ENCODE peak calls at places on chromosomes 5 and 9, in ten cellular contexts. One of them, this sample, is unnamed.

GRCh38 chr5:40165789-40166728 is 513.7 kb upstream of the PTGER4 start:
- DNase-seq in adrenal gland: no peak
- DNase-seq in upper lobe of right lung: no peak
- DNase-seq in uterus: no peak
- DNase-seq in IMR-90: peak; percentile 19
- DNase-seq in astrocyte of the spinal cord: peak; percentile 38
- DNase-seq in OCI-LY7: no peak
- DNase-seq in Caco-2: no peak
- DNase-seq in upper lobe of left lung: no peak
- DNase-seq in HFFc6: peak; percentile 11
- DNase-seq in this sample: no peak

GRCh38 chr5:154712518-154713437 is 42.4 kb upstream of the LARP1 start:
- DNase-seq in adrenal gland: peak; percentile 24
- DNase-seq in upper lobe of right lung: peak; percentile 77
- DNase-seq in uterus: no peak
- DNase-seq in IMR-90: no peak
- DNase-seq in astrocyte of the spinal cord: no peak
- DNase-seq in OCI-LY7: no peak
- DNase-seq in Caco-2: peak; percentile 13
- DNase-seq in upper lobe of left lung: no peak
- DNase-seq in HFFc6: peak; percentile 4
- DNase-seq in this sample: no peak

GRCh38 chr5:43073597-43074546 is 33.8 kb upstream of the ANXA2R start:
- DNase-seq in adrenal gland: peak; percentile 26
- DNase-seq in upper lobe of right lung: no peak
- DNase-seq in uterus: no peak
- DNase-seq in IMR-90: peak; percentile 40
- DNase-seq in astrocyte of the spinal cord: no peak
- DNase-seq in OCI-LY7: peak; percentile 59
- DNase-seq in Caco-2: peak; percentile 74
- DNase-seq in upper lobe of left lung: no peak
- DNase-seq in HFFc6: peak; percentile 52
- DNase-seq in this sample: peak; percentile 58

GRCh38 chr5:168356171-168356570 is 64.7 kb downstream of the WWC1 start:
- DNase-seq in adrenal gland: no peak
- DNase-seq in upper lobe of right lung: no peak
- DNase-seq in uterus: no peak
- DNase-seq in IMR-90: no peak
- DNase-seq in astrocyte of the spinal cord: no peak
- DNase-seq in OCI-LY7: no peak
- DNase-seq in Caco-2: no peak
- DNase-seq in upper lobe of left lung: peak; percentile 41
- DNase-seq in HFFc6: no peak
- DNase-seq in this sample: no peak

GRCh38 chr9:71676460-71676859 is 91.9 kb downstream of the CEMIP2 start:
- DNase-seq in adrenal gland: no peak
- DNase-seq in upper lobe of right lung: no peak
- DNase-seq in uterus: no peak
- DNase-seq in IMR-90: no peak
- DNase-seq in astrocyte of the spinal cord: no peak
- DNase-seq in OCI-LY7: no peak
- DNase-seq in Caco-2: no peak
- DNase-seq in upper lobe of left lung: no peak
- DNase-seq in HFFc6: no peak
- DNase-seq in this sample: no peak

GRCh38 chr5:133508845-133509741 is 103.2 kb downstream of the FSTL4 start:
- DNase-seq in adrenal gland: no peak
- DNase-seq in upper lobe of right lung: no peak
- DNase-seq in uterus: no peak
- DNase-seq in IMR-90: no peak
- DNase-seq in astrocyte of the spinal cord: no peak
- DNase-seq in OCI-LY7: no peak
- DNase-seq in Caco-2: no peak
- DNase-seq in upper lobe of left lung: no peak
- DNase-seq in HFFc6: peak; percentile 2
- DNase-seq in this sample: no peak

GRCh38 chr9:94011134-94011533 is 56.0 kb upstream of the BARX1 start:
- DNase-seq in adrenal gland: peak; percentile 44
- DNase-seq in upper lobe of right lung: no peak
- DNase-seq in uterus: peak; percentile 41
- DNase-seq in IMR-90: no peak
- DNase-seq in astrocyte of the spinal cord: peak; percentile 14
- DNase-seq in OCI-LY7: no peak
- DNase-seq in Caco-2: no peak
- DNase-seq in upper lobe of left lung: no peak
- DNase-seq in HFFc6: no peak
- DNase-seq in this sample: no peak

GRCh38 chr5:43274435-43275114 is 38.6 kb downstream of the HMGCS1 start:
- DNase-seq in adrenal gland: no peak
- DNase-seq in upper lobe of right lung: peak; percentile 63
- DNase-seq in uterus: no peak
- DNase-seq in IMR-90: no peak
- DNase-seq in astrocyte of the spinal cord: no peak
- DNase-seq in OCI-LY7: no peak
- DNase-seq in Caco-2: no peak
- DNase-seq in upper lobe of left lung: peak; percentile 45
- DNase-seq in HFFc6: no peak
- DNase-seq in this sample: no peak

DNA sequence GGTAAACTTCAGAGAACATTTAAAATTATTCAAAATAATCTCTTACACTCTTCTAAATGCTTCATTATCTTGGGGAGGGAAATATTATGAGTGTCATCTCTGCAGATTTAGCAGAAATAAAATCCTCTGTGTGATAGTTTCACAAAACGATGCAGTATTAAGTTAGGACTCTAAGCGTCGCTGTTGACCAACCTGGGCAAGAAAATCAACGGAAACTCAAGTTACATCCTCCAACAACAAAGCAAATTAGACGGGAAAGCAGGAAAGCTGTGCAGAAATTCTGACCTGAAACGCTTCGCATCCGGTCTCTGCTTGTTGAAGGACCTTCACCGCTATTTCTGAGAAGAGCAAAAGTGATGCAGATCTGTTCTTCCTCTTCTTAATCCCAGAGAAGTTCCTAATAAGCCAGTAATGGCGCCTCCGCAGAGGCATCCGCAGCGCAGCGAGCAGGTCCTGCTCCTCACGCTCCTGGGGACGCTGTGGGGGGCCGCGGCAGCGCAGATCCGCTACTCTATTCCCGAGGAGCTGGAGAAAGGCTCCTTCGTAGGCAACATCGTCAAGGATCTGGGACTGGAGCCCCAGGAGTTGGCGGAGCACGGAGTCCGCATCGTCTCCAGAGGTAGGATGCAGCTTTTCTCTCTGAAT is at the start of gene PCDHGA6:
- DNase-seq in adrenal gland: no peak
- DNase-seq in upper lobe of right lung: no peak
- DNase-seq in uterus: no peak
- DNase-seq in IMR-90: peak; percentile 58
- DNase-seq in astrocyte of the spinal cord: peak; percentile 48
- DNase-seq in OCI-LY7: peak; percentile 37
- DNase-seq in Caco-2: peak; percentile 18
- DNase-seq in upper lobe of left lung: peak; percentile 59
- DNase-seq in HFFc6: no peak
- DNase-seq in this sample: no peak
- TF ChIP-seq CTCF in adrenal gland: no peak
- TF ChIP-seq CTCF in upper lobe of right lung: peak; percentile 41
- TF ChIP-seq CTCF in uterus: peak; percentile 16
- TF ChIP-seq CTCF in IMR-90: peak; percentile 53
- TF ChIP-seq CTCF in astrocyte of the spinal cord: peak; percentile 58
- TF ChIP-seq CTCF in OCI-LY7: peak; percentile 82
- TF ChIP-seq CTCF in Caco-2: peak; percentile 29
- TF ChIP-seq CTCF in upper lobe of left lung: no peak
- TF ChIP-seq CTCF in HFFc6: peak; percentile 50
- TF ChIP-seq CTCF in this sample: peak; percentile 32

GRCh38 chr9:20358201-20358600 is 264.1 kb downstream of the MLLT3 start:
- DNase-seq in adrenal gland: no peak
- DNase-seq in upper lobe of right lung: no peak
- DNase-seq in uterus: no peak
- DNase-seq in IMR-90: peak; percentile 51
- DNase-seq in astrocyte of the spinal cord: peak; percentile 19
- DNase-seq in OCI-LY7: no peak
- DNase-seq in Caco-2: no peak
- DNase-seq in upper lobe of left lung: no peak
- DNase-seq in HFFc6: peak; percentile 56
- DNase-seq in this sample: no peak

GRCh38 chr9:20353931-20354652 is 268.2 kb downstream of the MLLT3 start:
- DNase-seq in adrenal gland: no peak
- DNase-seq in upper lobe of right lung: no peak
- DNase-seq in uterus: no peak
- DNase-seq in IMR-90: peak; percentile 29
- DNase-seq in astrocyte of the spinal cord: peak; percentile 4
- DNase-seq in OCI-LY7: no peak
- DNase-seq in Caco-2: no peak
- DNase-seq in upper lobe of left lung: no peak
- DNase-seq in HFFc6: peak; percentile 55
- DNase-seq in this sample: no peak

GRCh38 chr9:20355022-20355421 is 267.3 kb downstream of the MLLT3 start:
- DNase-seq in adrenal gland: no peak
- DNase-seq in upper lobe of right lung: no peak
- DNase-seq in uterus: no peak
- DNase-seq in IMR-90: peak; percentile 92
- DNase-seq in astrocyte of the spinal cord: peak; percentile 78
- DNase-seq in OCI-LY7: no peak
- DNase-seq in Caco-2: no peak
- DNase-seq in upper lobe of left lung: no peak
- DNase-seq in HFFc6: peak; percentile 88
- DNase-seq in this sample: peak; percentile 23

GRCh38 chr9:20357207-20357503 is 265.1 kb downstream of the MLLT3 start:
- DNase-seq in adrenal gland: no peak
- DNase-seq in upper lobe of right lung: no peak
- DNase-seq in uterus: no peak
- DNase-seq in IMR-90: no peak
- DNase-seq in astrocyte of the spinal cord: peak; percentile 38
- DNase-seq in OCI-LY7: no peak
- DNase-seq in Caco-2: no peak
- DNase-seq in upper lobe of left lung: no peak
- DNase-seq in HFFc6: no peak
- DNase-seq in this sample: no peak

GRCh38 chr9:20356392-20357206 is 265.7 kb downstream of the MLLT3 start:
- DNase-seq in adrenal gland: peak; percentile 73
- DNase-seq in upper lobe of right lung: peak; percentile 65
- DNase-seq in uterus: peak; percentile 80
- DNase-seq in IMR-90: peak; percentile 86
- DNase-seq in astrocyte of the spinal cord: peak; percentile 86
- DNase-seq in OCI-LY7: peak; percentile 65
- DNase-seq in Caco-2: peak; percentile 71
- DNase-seq in upper lobe of left lung: no peak
- DNase-seq in HFFc6: peak; percentile 80
- DNase-seq in this sample: peak; percentile 54
- TF ChIP-seq CTCF in adrenal gland: peak; percentile 63
- TF ChIP-seq CTCF in upper lobe of right lung: peak; percentile 68
- TF ChIP-seq CTCF in uterus: peak; percentile 66
- TF ChIP-seq CTCF in IMR-90: peak; percentile 83
- TF ChIP-seq CTCF in astrocyte of the spinal cord: peak; percentile 75
- TF ChIP-seq CTCF in OCI-LY7: peak; percentile 79
- TF ChIP-seq CTCF in Caco-2: peak; percentile 71
- TF ChIP-seq CTCF in upper lobe of left lung: peak; percentile 27
- TF ChIP-seq CTCF in HFFc6: peak; percentile 80
- TF ChIP-seq CTCF in this sample: peak; percentile 75

DNA sequence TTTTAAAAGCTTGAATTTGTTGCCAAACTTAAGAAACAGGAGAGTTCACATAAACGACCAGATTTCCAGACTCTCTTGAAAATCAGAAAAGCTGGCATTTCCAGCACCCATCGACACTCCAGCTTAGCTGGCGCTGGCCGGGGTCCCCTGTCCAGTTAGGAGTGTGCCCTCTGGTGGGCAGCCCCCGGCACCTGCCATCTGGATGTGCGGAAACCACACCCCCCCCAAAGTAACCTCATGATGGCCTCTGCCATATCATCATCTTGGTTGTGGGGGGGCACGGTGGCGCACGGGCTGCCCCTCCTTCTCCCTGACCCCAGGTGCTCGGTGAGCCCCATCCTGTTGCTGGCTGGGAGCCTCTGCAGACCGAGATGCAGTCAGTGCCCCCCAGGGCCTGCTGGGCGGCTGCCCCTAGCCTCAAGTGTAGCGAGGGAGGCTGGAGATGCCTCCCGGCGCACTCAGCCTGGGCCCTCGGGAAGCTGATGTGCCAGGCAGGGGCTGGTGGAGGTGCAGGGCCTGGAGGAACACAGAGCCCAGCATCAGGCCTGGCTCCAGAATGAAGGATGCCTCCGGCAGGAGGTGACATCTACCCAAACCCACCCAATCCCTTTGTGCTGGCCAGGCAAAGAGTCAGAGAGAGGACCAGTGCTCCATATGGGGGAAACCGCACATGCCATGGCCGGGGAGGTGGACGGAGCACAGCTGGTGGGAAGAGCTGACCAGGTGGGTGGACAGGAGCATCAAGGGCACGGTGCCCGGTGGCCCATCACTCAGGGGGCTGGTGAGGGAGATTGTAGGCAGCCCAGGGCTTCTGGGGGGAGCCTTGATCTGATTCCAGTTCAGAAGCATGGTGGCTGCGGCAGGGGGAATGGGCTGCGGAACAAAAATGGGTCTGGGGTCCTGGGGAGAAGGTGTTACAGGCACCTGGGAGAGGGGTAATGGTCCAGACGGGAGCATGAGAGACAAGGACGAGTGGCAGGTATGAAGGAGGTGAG is 70.6 kb downstream of the ADAMTS2 start:
- DNase-seq in adrenal gland: no peak
- DNase-seq in upper lobe of right lung: peak; percentile 28
- DNase-seq in uterus: peak; percentile 29
- DNase-seq in IMR-90: no peak
- DNase-seq in astrocyte of the spinal cord: no peak
- DNase-seq in OCI-LY7: no peak
- DNase-seq in Caco-2: no peak
- DNase-seq in upper lobe of left lung: peak; percentile 72
- DNase-seq in HFFc6: no peak
- DNase-seq in this sample: no peak
- TF ChIP-seq CTCF in adrenal gland: no peak
- TF ChIP-seq CTCF in upper lobe of right lung: no peak
- TF ChIP-seq CTCF in uterus: no peak
- TF ChIP-seq CTCF in IMR-90: peak; percentile 30
- TF ChIP-seq CTCF in astrocyte of the spinal cord: peak; percentile 18
- TF ChIP-seq CTCF in OCI-LY7: peak; percentile 19
- TF ChIP-seq CTCF in Caco-2: no peak
- TF ChIP-seq CTCF in upper lobe of left lung: no peak
- TF ChIP-seq CTCF in HFFc6: peak; percentile 64
- TF ChIP-seq CTCF in this sample: no peak

GRCh38 chr9:98708103-98708932 is 417 bp downstream of the GABBR2 start:
- DNase-seq in adrenal gland: no peak
- DNase-seq in upper lobe of right lung: no peak
- DNase-seq in uterus: no peak
- DNase-seq in IMR-90: no peak
- DNase-seq in astrocyte of the spinal cord: no peak
- DNase-seq in OCI-LY7: no peak
- DNase-seq in Caco-2: no peak
- DNase-seq in upper lobe of left lung: peak; percentile 72
- DNase-seq in HFFc6: no peak
- DNase-seq in this sample: no peak

GRCh38 chr9:98709968-98710965 is 1.5 kb upstream of the GABBR2 start:
- DNase-seq in adrenal gland: peak; percentile 23
- DNase-seq in upper lobe of right lung: no peak
- DNase-seq in uterus: no peak
- DNase-seq in IMR-90: peak; percentile 73
- DNase-seq in astrocyte of the spinal cord: peak; percentile 53
- DNase-seq in OCI-LY7: no peak
- DNase-seq in Caco-2: peak; percentile 45
- DNase-seq in upper lobe of left lung: no peak
- DNase-seq in HFFc6: peak; percentile 48
- DNase-seq in this sample: no peak

GRCh38 chr9:98706651-98707103 is 2.1 kb downstream of the GABBR2 start:
- DNase-seq in adrenal gland: no peak
- DNase-seq in upper lobe of right lung: no peak
- DNase-seq in uterus: no peak
- DNase-seq in IMR-90: peak; percentile 52
- DNase-seq in astrocyte of the spinal cord: no peak
- DNase-seq in OCI-LY7: no peak
- DNase-seq in Caco-2: no peak
- DNase-seq in upper lobe of left lung: peak; percentile 49
- DNase-seq in HFFc6: no peak
- DNase-seq in this sample: no peak

GRCh38 chr9:98708933-98709911 is at the start of gene GABBR2:
- DNase-seq in adrenal gland: peak; percentile 16
- DNase-seq in upper lobe of right lung: no peak
- DNase-seq in uterus: no peak
- DNase-seq in IMR-90: peak; percentile 4
- DNase-seq in astrocyte of the spinal cord: no peak
- DNase-seq in OCI-LY7: no peak
- DNase-seq in Caco-2: no peak
- DNase-seq in upper lobe of left lung: peak; percentile 72
- DNase-seq in HFFc6: no peak
- DNase-seq in this sample: no peak

DNA sequence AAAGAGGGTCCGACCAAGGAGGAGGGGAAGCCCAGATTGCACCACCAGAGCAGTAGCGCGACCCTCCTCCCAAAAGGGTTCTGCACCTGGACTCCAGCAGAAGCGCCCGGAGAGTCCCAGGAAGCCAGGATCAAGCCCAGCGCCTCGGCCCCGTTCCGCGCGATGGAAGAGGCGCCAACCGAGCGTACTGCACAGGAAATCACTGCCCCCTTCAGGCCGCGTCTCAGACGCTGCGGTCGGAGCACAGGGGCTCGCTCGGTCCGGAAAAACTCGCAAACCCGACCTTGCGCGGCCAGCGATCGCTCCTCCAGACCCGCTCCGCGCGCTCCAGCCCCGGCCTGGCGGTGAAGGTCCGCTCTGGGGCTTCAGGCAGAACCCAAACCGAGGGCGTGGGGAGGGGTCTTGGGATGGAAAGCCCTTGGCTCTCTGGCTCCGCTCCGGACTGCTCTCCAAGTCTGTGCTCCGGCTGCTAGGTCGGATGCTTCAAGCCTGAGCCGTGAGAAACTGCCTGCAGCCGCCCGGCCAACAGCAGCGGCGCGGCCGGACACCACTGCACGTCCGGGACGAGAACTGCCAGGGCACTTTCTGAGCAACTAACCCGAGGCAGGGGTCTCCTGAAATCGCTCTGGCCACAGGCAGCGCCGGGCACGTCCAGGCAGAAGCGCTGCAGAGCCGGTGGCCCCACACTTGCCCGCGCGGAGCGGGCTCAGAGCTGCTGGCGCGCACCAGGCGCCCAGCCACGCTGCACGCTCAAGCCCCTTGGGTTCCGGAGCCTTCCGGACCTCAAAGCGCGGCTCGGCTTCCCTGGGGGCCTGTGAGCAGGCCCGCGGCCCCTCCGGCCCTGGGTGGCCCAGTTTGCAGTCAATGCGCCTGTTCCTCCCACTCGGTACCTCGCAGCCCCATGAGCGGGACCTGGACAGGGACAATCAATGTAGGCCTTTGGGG is 1.3 kb downstream of the GABBR2 start:
- DNase-seq in adrenal gland: peak; percentile 55
- DNase-seq in upper lobe of right lung: peak; percentile 70
- DNase-seq in uterus: no peak
- DNase-seq in IMR-90: peak; percentile 85
- DNase-seq in astrocyte of the spinal cord: peak; percentile 70
- DNase-seq in OCI-LY7: no peak
- DNase-seq in Caco-2: no peak
- DNase-seq in upper lobe of left lung: peak; percentile 83
- DNase-seq in HFFc6: peak; percentile 50
- DNase-seq in this sample: peak; percentile 49
- TF ChIP-seq CTCF in adrenal gland: peak; percentile 18
- TF ChIP-seq CTCF in upper lobe of right lung: peak; percentile 30
- TF ChIP-seq CTCF in uterus: no peak
- TF ChIP-seq CTCF in IMR-90: peak; percentile 79
- TF ChIP-seq CTCF in astrocyte of the spinal cord: peak; percentile 73
- TF ChIP-seq CTCF in OCI-LY7: peak; percentile 43
- TF ChIP-seq CTCF in Caco-2: no peak
- TF ChIP-seq CTCF in upper lobe of left lung: no peak
- TF ChIP-seq CTCF in HFFc6: peak; percentile 87
- TF ChIP-seq CTCF in this sample: peak; percentile 34